ENCODE peak calls at places on chromosome 17, in seven cellular contexts. Q, G, S, C, Z, K and O are unnamed samples.

GRCh38 chr17:45743626-45744326 is 40.3 kb upstream of the CRHR1 start:
- DNase-seq in Q (no peak), G (no peak), S (no peak), C (no peak), Z (no peak), K (no peak), O (no peak)

GRCh38 chr17:11935734-11936406 is 61.4 kb downstream of the ZNF18 start:
- DNase-seq in Q (no peak), G (peak), S (peak), C (peak), Z (no peak), K (no peak), O (no peak)

GRCh38 chr17:39739885-39740356 is 2.2 kb downstream of the GRB7 start:
- DNase-seq in Q (no peak), G (no peak), S (peak), C (peak), Z (no peak), K (no peak), O (no peak)

GRCh38 chr17:14693382-14693781 is 392.5 kb downstream of the HS3ST3B1 start:
- DNase-seq in Q (no peak), G (no peak), S (no peak), C (no peak), Z (no peak), K (no peak), O (no peak)

GRCh38 chr17:21007646-21008045 is 35.2 kb downstream of the USP22 start:
- DNase-seq in Q (no peak), G (no peak), S (no peak), C (no peak), Z (no peak), K (no peak), O (no peak)

GRCh38 chr17:17761894-17762781 is 74.6 kb downstream of the SREBF1 start:
- DNase-seq in Q (no peak), G (no peak), S (no peak), C (no peak), Z (no peak), K (no peak), O (no peak)

GRCh38 chr17:47223007-47223406 is 13.9 kb downstream of the MYL4 start:
- DNase-seq in Q (no peak), G (no peak), S (no peak), C (no peak), Z (no peak), K (no peak), O (no peak)

GRCh38 chr17:68182016-68182315 is 65.9 kb upstream of the AMZ2 start:
- DNase-seq in Q (no peak), G (no peak), S (no peak), C (no peak), Z (no peak), K (no peak), O (no peak)

GRCh38 chr17:2400877-2401425 is at the start of gene MNT:
- DNase-seq in Q (peak), G (peak), S (peak), C (peak), Z (peak), K (peak), O (peak)

GRCh38 chr17:149231-149630 is 11.9 kb downstream of the SCGB1C2 start:
- DNase-seq in Q (no peak), G (no peak), S (no peak), C (no peak), Z (no peak), K (no peak), O (no peak)

GRCh38 chr17:62163847-62164246 is 98.8 kb upstream of the MED13 start:
- DNase-seq in Q (no peak), G (no peak), S (peak), C (peak), Z (no peak), K (no peak), O (no peak)